ENCODE peak calls at places on chromosome 3, in nine cellular contexts. I is GM23338; Z is esophagus muscularis mucosa; S is CD4-positive, CD25-positive, alpha-beta regulatory T cell; U is upper lobe of right lung; E is ascending aorta; X is GM12878; B is IMR-90; T is adipocyte. A is an unnamed sample. For H3K4me1 and H3K36me3, the result is how much of the 10 kb centered on the place peaks cover.

GRCh38 chr3:190577225-190577624 is 63.3 kb downstream of the IL1RAP start:
- DNase-seq in I (no peak), Z (no peak), S (no peak), U (no peak), E (no peak), X (no peak), B (no peak), T (no peak), A (no peak)

GRCh38 chr3:125057186-125057850 is 1.5 kb upstream of the HEG1 start:
- DNase-seq in I (no peak), Z (no peak), S (no peak), U (no peak), E (no peak), X (no peak), B (peak), T (peak), A (no peak)

GRCh38 chr3:182837855-182838454 is 44.7 kb downstream of the ATP11B start:
- DNase-seq in I (peak), Z (no peak), S (no peak), U (no peak), E (no peak), X (no peak), B (peak), T (peak), A (peak)

GRCh38 chr3:177452487-177452886 is 255.2 kb upstream of the TBL1XR1 start:
- DNase-seq in I (no peak), Z (no peak), S (no peak), U (no peak), E (no peak), X (no peak), B (peak), T (peak), A (no peak)

GRCh38 chr3:186589856-186590579 is 19.5 kb downstream of the DNAJB11 start:
- DNase-seq in I (no peak), Z (no peak), S (no peak), U (peak), E (no peak), X (no peak), B (peak), T (no peak), A (peak)

GRCh38 chr3:191256405-191256804 is 57.4 kb downstream of the OSTN start:
- DNase-seq in I (no peak), Z (no peak), S (no peak), U (no peak), E (no peak), X (no peak), B (no peak), T (no peak), A (no peak)

GRCh38 chr3:117837391-117837790 is 1127.8 kb downstream of the TUSC7 start:
- DNase-seq in I (no peak), Z (no peak), S (no peak), U (no peak), E (no peak), X (no peak), B (no peak), T (no peak), A (no peak)

GRCh38 chr3:118943597-118943996 is 91.0 kb downstream of the IGSF11 start:
- DNase-seq in I (no peak), Z (no peak), S (no peak), U (no peak), E (no peak), X (no peak), B (no peak), T (no peak), A (no peak)

GRCh38 chr3:155065537-155065936 is 14.6 kb upstream of the MME start:
- DNase-seq in I (no peak), Z (no peak), S (no peak), U (no peak), E (no peak), X (no peak), B (peak), T (peak), A (no peak)

GRCh38 chr3:107284570-107284969 is 92.7 kb upstream of the CCDC54 start:
- DNase-seq in I (no peak), Z (no peak), S (no peak), U (no peak), E (no peak), X (no peak), B (peak), T (peak), A (no peak)

DNA sequence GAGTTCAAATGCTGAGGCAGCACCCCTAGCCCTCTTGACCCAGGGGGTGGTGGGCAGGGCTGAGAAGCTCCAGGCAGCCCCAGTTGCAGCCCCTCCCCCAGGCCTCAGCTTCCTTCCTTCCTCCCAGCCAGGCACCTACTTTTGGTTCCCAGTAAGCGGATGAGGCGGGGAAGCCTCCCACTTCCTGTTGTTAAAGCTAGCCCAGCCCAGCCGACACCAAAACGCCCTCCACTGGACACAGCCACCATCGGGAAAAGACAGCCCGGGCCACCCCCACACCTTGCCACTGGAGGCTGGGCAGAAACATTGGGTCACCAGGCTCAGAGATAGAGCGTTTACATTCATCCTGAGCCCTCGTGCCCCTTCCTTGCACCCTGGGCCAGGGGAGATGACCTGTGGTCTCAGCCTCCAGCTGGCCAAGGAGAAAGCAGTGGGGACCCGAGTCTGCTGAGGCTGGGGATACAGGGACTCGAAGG is 3.5 kb downstream of the DUSP7 start:
- DNase-seq in I (peak), Z (peak), S (peak), U (peak), E (peak), X (peak), B (peak), T (peak), A (peak)
- H3K4me3 ChIP-seq in I (no peak), Z (peak), S (peak), U (peak), E (peak), X (peak), B (no peak), T (peak), A (peak)

GRCh38 chr3:49023775-49024174 is 1.9 kb downstream of the NDUFAF3 start:
- DNase-seq in I (no peak), Z (no peak), S (no peak), U (no peak), E (no peak), X (no peak), B (no peak), T (no peak), A (no peak)
- H3K4me1 ChIP-seq in I (under half), Z (half or more), S (under half), U (under half), E (under half), X (under half), B (under half), T (half or more), A (under half)

GRCh38 chr3:189322339-189322738 is 150.6 kb downstream of the TPRG1 start:
- DNase-seq in I (no peak), Z (no peak), S (no peak), U (no peak), E (no peak), X (no peak), B (no peak), T (no peak), A (no peak)

GRCh38 chr3:189311521-189311920 is 139.8 kb downstream of the TPRG1 start:
- DNase-seq in I (no peak), Z (no peak), S (no peak), U (no peak), E (no peak), X (no peak), B (no peak), T (no peak), A (no peak)

GRCh38 chr3:189317911-189318310 is 146.1 kb downstream of the TPRG1 start:
- DNase-seq in I (no peak), Z (no peak), S (no peak), U (no peak), E (no peak), X (no peak), B (no peak), T (no peak), A (no peak)

GRCh38 chr3:189320511-189320910 is 148.7 kb downstream of the TPRG1 start:
- DNase-seq in I (no peak), Z (no peak), S (no peak), U (no peak), E (no peak), X (no peak), B (no peak), T (no peak), A (no peak)

DNA sequence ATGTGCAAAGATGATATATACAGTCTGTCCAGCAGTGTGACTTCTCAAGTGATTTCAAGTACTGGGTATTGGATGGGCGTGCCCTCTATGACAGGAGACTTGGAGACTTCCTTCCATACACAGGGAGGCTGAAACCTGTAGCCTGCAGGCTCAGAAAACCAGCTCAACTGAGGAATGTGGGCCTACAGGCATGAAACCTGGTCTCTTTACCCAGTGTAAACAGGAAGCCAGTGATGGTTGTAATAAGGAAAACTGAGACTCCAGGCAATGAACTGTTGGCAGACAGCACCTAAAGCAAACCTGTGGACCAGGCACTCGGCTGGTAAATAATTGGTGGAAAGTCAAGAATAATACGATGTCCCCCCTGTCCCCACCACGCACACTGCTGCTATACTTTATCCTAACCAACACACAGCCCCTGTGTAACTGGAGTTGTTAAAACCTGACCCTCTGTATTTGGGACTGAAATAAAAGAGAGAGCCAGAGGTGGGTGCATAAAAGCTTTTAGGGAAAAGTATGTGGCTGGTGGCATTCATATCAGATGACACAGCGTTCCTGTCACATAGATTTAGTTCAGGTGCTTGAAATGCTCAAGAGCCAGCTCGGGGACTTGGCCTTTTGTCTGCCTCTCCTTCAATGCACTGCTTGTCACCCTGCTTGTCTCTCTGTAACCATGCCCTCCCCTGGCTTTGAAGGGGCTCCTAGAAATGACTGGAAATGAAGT is 144.7 kb downstream of the TPRG1 start:
- DNase-seq in I (peak), Z (no peak), S (no peak), U (no peak), E (no peak), X (no peak), B (no peak), T (no peak), A (no peak)
- H3K36me3 ChIP-seq in I (under half), Z (under half), S (under half), U (under half), E (under half), X (under half), B (under half), T (under half), A (under half)

GRCh38 chr3:33114622-33115023 is 809 bp downstream of the CRTAP start:
- DNase-seq in I (no peak), Z (no peak), S (no peak), U (no peak), E (no peak), X (no peak), B (no peak), T (no peak), A (no peak)
- H3K4me3 ChIP-seq in I (peak), Z (peak), S (peak), U (peak), E (peak), X (peak), B (peak), T (peak), A (peak)

GRCh38 chr3:31625358-31625757 is 92.6 kb downstream of the STT3B start:
- DNase-seq in I (no peak), Z (no peak), S (no peak), U (no peak), E (no peak), X (no peak), B (no peak), T (no peak), A (no peak)
- H3K4me1 ChIP-seq in I (under half), Z (under half), S (under half), U (under half), E (under half), X (under half), B (under half), T (under half), A (under half)

GRCh38 chr3:14412831-14413380 is 10.5 kb downstream of the SLC6A6 start:
- DNase-seq in I (peak), Z (no peak), S (no peak), U (no peak), E (no peak), X (no peak), B (no peak), T (no peak), A (no peak)

GRCh38 chr3:14415501-14415900 is 13.1 kb downstream of the SLC6A6 start:
- DNase-seq in I (no peak), Z (no peak), S (no peak), U (no peak), E (no peak), X (no peak), B (peak), T (peak), A (no peak)

GRCh38 chr3:14416453-14416852 is 14.0 kb downstream of the SLC6A6 start:
- DNase-seq in I (no peak), Z (no peak), S (no peak), U (no peak), E (no peak), X (no peak), B (no peak), T (no peak), A (peak)

GRCh38 chr3:14413381-14414071 is 11.1 kb downstream of the SLC6A6 start:
- DNase-seq in I (peak), Z (no peak), S (no peak), U (peak), E (no peak), X (no peak), B (peak), T (peak), A (no peak)

GRCh38 chr3:14414841-14415464 is 12.5 kb downstream of the SLC6A6 start:
- DNase-seq in I (no peak), Z (no peak), S (no peak), U (no peak), E (no peak), X (no peak), B (no peak), T (no peak), A (no peak)
- H3K36me3 ChIP-seq in I (under half), Z (under half), S (under half), U (under half), E (under half), X (under half), B (under half), T (under half), A (under half)

GRCh38 chr3:45756055-45756454 is 40.3 kb downstream of the SLC6A20 start:
- DNase-seq in I (no peak), Z (peak), S (no peak), U (no peak), E (no peak), X (no peak), B (no peak), T (no peak), A (no peak)
- H3K4me3 ChIP-seq in I (no peak), Z (no peak), S (no peak), U (no peak), E (no peak), X (no peak), B (no peak), T (no peak), A (no peak)

DNA sequence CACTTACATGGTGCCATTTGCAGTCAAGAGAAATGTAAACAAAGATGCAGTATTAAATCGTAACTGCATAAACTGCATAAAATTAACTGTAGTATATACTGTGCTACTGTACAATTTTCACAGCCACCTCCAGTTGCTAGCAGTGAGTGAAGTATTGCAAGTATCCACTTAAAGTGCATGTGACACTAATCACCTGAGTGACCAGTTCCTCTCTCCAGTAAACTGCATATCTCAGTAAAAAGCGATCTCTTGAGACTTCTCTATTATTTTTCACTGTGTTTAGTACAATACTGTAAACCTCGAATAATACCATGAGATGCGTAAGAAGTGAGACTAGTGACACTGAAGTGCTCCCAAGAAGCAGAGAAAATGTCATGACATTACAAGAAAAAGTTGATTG is 111.7 kb upstream of the PLXND1 start:
- DNase-seq in I (no peak), Z (no peak), S (no peak), U (no peak), E (no peak), X (no peak), B (no peak), T (no peak), A (no peak)
- H3K4me1 ChIP-seq in I (half or more), Z (under half), S (under half), U (under half), E (under half), X (under half), B (under half), T (under half), A (under half)